ENCODE peak calls at places on chromosomes 16 and 17, in eight cellular contexts. L, N, A, C, Z, G, O and T are unnamed samples.

GRCh38 chr17:4900231-4901107 is 1.1 kb downstream of the C17orf107 start:
- DNase-seq in L (peak; percentile 64), N (no peak), C (no peak), A (no peak), G (peak; percentile 75), O (no peak), Z (no peak), T (peak; percentile 65)

GRCh38 chr17:58046230-58047094 is 36.8 kb upstream of the DYNLL2 start:
- DNase-seq in Z (no peak), N (peak; percentile 55), C (no peak), L (no peak), A (peak; percentile 10), G (no peak), O (no peak), T (no peak)

GRCh38 chr17:44829558-44830358 is at the start of gene GJC1:
- DNase-seq in G (peak; percentile 69), Z (peak; percentile 84), N (no peak), A (no peak), O (peak; percentile 77), L (no peak), C (no peak), T (no peak)

GRCh38 chr16:4025428-4025827 is 90.8 kb downstream of the ADCY9 start:
- DNase-seq in A (no peak), L (no peak), C (no peak), O (no peak), Z (no peak), G (no peak), N (no peak), T (no peak)

GRCh38 chr17:57902117-57902799 is 52.4 kb upstream of the MRPS23 start:
- DNase-seq in A (no peak), O (peak; percentile 26), L (no peak), G (no peak), C (no peak), N (no peak), Z (no peak), T (no peak)

GRCh38 chr17:43418441-43419374 is 19.9 kb downstream of the ARL4D start:
- DNase-seq in G (no peak), A (peak; percentile 75), O (peak; percentile 85), Z (peak; percentile 96), C (no peak), N (peak; percentile 74), L (no peak), T (no peak)

GRCh38 chr16:29658693-29659092 is 4.4 kb upstream of the SPN start:
- DNase-seq in L (no peak), O (no peak), C (no peak), G (no peak), A (no peak), N (no peak), Z (no peak), T (no peak)

GRCh38 chr16:85477801-85478363 is 135.2 kb upstream of the GSE1 start:
- DNase-seq in A (no peak), O (no peak), Z (no peak), G (no peak), C (no peak), L (no peak), N (no peak), T (no peak)

GRCh38 chr17:41547921-41548843 is 20.1 kb upstream of the KRT19 start:
- DNase-seq in O (peak; percentile 99), N (peak; percentile 61), C (no peak), Z (peak; percentile 98), L (no peak), A (peak; percentile 11), G (peak; percentile 76), T (peak; percentile 11)

GRCh38 chr17:81514735-81515529 is 2.3 kb upstream of the ACTG1 start:
- DNase-seq in A (no peak), C (peak; percentile 40), L (peak; percentile 43), O (peak; percentile 92), N (no peak), Z (peak; percentile 84), G (peak; percentile 93), T (peak; percentile 43)

GRCh38 chr17:20170085-20170484 is 160.9 kb downstream of the SPECC1 start:
- DNase-seq in A (no peak), N (no peak), C (no peak), G (no peak), L (no peak), O (no peak), Z (no peak), T (no peak)

GRCh38 chr16:81405702-81406113 is 38.9 kb upstream of the CMIP start:
- DNase-seq in N (no peak), Z (peak; percentile 98), G (no peak), O (peak; percentile 99), L (no peak), C (no peak), A (no peak), T (no peak)

GRCh38 chr17:10058924-10059683 is 139.3 kb downstream of the GAS7 start:
- DNase-seq in O (no peak), A (no peak), G (peak; percentile 73), L (no peak), C (no peak), Z (no peak), N (no peak), T (no peak)

GRCh38 chr16:14151256-14152030 is 80.3 kb downstream of the MRTFB start:
- DNase-seq in O (no peak), L (no peak), A (no peak), Z (no peak), N (no peak), C (no peak), G (no peak), T (no peak)

GRCh38 chr16:68068926-68069325 is 16.2 kb upstream of the NFATC3 start:
- DNase-seq in O (no peak), Z (no peak), N (no peak), G (no peak), C (no peak), A (no peak), L (no peak), T (no peak)

GRCh38 chr16:4615389-4616046 is 830 bp upstream of the UBALD1 start:
- DNase-seq in C (no peak), A (no peak), L (no peak), Z (no peak), N (no peak), G (no peak), O (no peak), T (no peak)

GRCh38 chr16:8686031-8686621 is 11.7 kb downstream of the ABAT start:
- DNase-seq in Z (no peak), A (no peak), L (no peak), N (peak; percentile 52), G (no peak), C (no peak), O (no peak), T (no peak)

GRCh38 chr16:79392081-79392480 is 208.5 kb downstream of the MAF start:
- DNase-seq in O (no peak), G (no peak), Z (no peak), C (no peak), A (no peak), N (no peak), L (no peak), T (no peak)

GRCh38 chr16:19001788-19002187 is 18.1 kb downstream of the TMC7 start:
- DNase-seq in A (no peak), L (no peak), O (peak; percentile 57), N (no peak), G (no peak), C (no peak), Z (peak; percentile 40), T (no peak)

GRCh38 chr16:47136101-47136820 is 7.5 kb downstream of the NETO2 start:
- DNase-seq in L (no peak), N (no peak), G (no peak), A (no peak), O (peak; percentile 59), Z (peak; percentile 76), C (no peak), T (no peak)

GRCh38 chr16:35598696-35599332 is 2139.4 kb downstream of the TP53TG3F start:
- DNase-seq in O (peak; percentile 90), G (no peak), L (no peak), A (no peak), N (no peak), C (no peak), Z (no peak), T (no peak)